ENCODE peak calls at places on chromosomes 3 and 15, in six cellular contexts. R, N, Q, A, Z and V are unnamed samples.
A peak's percentile ranks its signal among the peaks of the same experiment; 100 is the strongest.

GRCh38 chr3:193053031-193053430 is 135.4 kb upstream of the MB21D2 start:
- DNase-seq in Q (no peak), R (no peak), Z (no peak), A (no peak), N (no peak), V (peak; percentile 85)

GRCh38 chr3:168514252-168514651 is 418.5 kb upstream of the GOLIM4 start:
- DNase-seq in A (no peak), Q (no peak), N (no peak), R (no peak), Z (no peak), V (no peak)

GRCh38 chr3:53696401-53697172 is 149.6 kb downstream of the CHDH start:
- DNase-seq in Z (no peak), R (no peak), Q (no peak), A (no peak), N (no peak), V (no peak)

GRCh38 chr15:79050341-79050740 is 40.2 kb downstream of the RASGRF1 start:
- DNase-seq in R (no peak), N (no peak), Q (no peak), Z (no peak), A (no peak), V (no peak)

GRCh38 chr3:31462050-31462569 is 70.6 kb upstream of the STT3B start:
- DNase-seq in R (no peak), Z (no peak), Q (no peak), N (no peak), A (no peak), V (no peak)

GRCh38 chr15:63870403-63871209 is 36.9 kb upstream of the HERC1 start:
- DNase-seq in R (no peak), Z (peak; percentile 70), N (no peak), A (peak; percentile 40), Q (no peak), V (no peak)

GRCh38 chr3:178443634-178444033 is 92.6 kb upstream of the KCNMB2 start:
- DNase-seq in Z (no peak), N (no peak), A (no peak), R (no peak), Q (no peak), V (no peak)

GRCh38 chr15:57472861-57473260 is 96.6 kb downstream of the CGNL1 start:
- DNase-seq in N (no peak), A (no peak), R (no peak), Q (no peak), Z (no peak), V (no peak)

GRCh38 chr15:70088887-70089691 is 8.6 kb downstream of the TLE3 start:
- DNase-seq in Z (no peak), Q (no peak), A (peak; percentile 74), N (no peak), R (no peak), V (no peak)

GRCh38 chr3:43394071-43394501 is 107.7 kb downstream of the SNRK start:
- DNase-seq in A (peak; percentile 83), R (no peak), Q (peak; percentile 16), Z (no peak), N (no peak), V (no peak)

GRCh38 chr3:195251336-195252065 is 19.5 kb downstream of the XXYLT1 start:
- DNase-seq in Q (no peak), A (no peak), Z (no peak), N (no peak), R (peak; percentile 57), V (no peak)

GRCh38 chr3:47901280-47901833 is 98.4 kb downstream of the DHX30 start:
- DNase-seq in N (no peak), Q (no peak), Z (no peak), R (no peak), A (no peak), V (no peak)

GRCh38 chr3:186609247-186609868 is 3.5 kb upstream of the AHSG start:
- DNase-seq in A (no peak), R (no peak), Q (peak; percentile 62), Z (peak; percentile 55), N (no peak), V (no peak)

GRCh38 chr15:37783290-37783689 is 151.2 kb upstream of the TMCO5A start:
- DNase-seq in A (peak; percentile 10), Z (no peak), N (no peak), R (no peak), Q (no peak), V (no peak)

GRCh38 chr15:77659350-77660321 is 26.9 kb upstream of the LINGO1 start:
- DNase-seq in R (no peak), Q (peak; percentile 77), N (no peak), Z (peak; percentile 74), A (peak; percentile 50), V (peak; percentile 51)

GRCh38 chr15:37370938-37371337 is 270.6 kb upstream of the MEIS2 start:
- DNase-seq in Z (no peak), Q (no peak), R (no peak), A (no peak), N (no peak), V (peak; percentile 34)

GRCh38 chr3:132549890-132550578 is 47.0 kb upstream of the ACKR4 start:
- DNase-seq in N (no peak), A (no peak), Q (no peak), Z (peak; percentile 26), R (no peak), V (no peak)

GRCh38 chr3:4978966-4979400 is 254 bp upstream of the BHLHE40 start:
- DNase-seq in N (peak; percentile 98), A (peak; percentile 97), R (peak; percentile 98), Q (peak; percentile 97), Z (peak; percentile 90), V (no peak)

GRCh38 chr3:4980229-4981159 is 1.3 kb downstream of the BHLHE40 start:
- DNase-seq in N (peak; percentile 96), A (peak; percentile 92), Q (peak; percentile 90), R (peak; percentile 96), Z (peak; percentile 69), V (no peak)

GRCh38 chr3:4978259-4978965 is 825 bp upstream of the BHLHE40 start:
- DNase-seq in Q (peak; percentile 97), Z (peak; percentile 94), A (peak; percentile 99), R (peak; percentile 99), N (peak; percentile 99), V (no peak)

GRCh38 chr3:4981160-4981687 is 2.0 kb downstream of the BHLHE40 start:
- DNase-seq in Q (no peak), N (no peak), A (no peak), Z (no peak), R (no peak), V (no peak)

DNA sequence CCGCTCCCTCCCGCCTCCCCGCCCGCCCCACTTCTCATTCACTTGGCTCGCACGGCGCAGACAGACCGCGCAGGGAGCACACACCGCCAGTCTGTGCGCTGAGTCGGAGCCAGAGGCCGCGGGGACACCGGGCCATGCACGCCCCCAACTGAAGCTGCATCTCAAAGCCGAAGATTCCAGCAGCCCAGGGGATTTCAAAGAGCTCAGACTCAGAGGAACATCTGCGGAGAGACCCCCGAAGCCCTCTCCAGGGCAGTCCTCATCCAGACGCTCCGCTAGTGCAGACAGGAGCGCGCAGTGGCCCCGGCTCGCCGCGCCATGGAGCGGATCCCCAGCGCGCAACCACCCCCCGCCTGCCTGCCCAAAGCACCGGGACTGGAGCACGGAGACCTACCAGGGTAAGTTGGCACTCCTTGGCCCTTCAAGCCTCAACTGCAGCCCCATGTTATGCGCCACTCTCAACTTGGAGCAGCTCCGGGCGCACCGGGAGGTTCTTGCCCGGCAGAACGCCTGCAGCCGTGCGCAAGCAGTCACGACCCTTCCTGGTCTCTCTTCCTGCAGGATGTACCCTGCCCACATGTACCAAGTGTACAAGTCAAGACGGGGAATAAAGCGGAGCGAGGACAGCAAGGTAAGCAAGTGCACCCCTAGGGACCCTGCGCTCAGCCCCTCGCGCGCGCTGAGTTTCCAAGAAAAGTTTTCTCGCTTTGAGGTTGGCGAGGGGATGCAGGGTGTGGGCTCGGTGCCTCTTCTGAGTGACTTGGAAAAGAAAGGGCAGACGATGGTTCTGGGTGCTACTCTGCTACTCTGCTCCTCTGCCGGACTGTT is at the start of gene BHLHE40:
- DNase-seq in A (no peak), N (no peak), Z (no peak), Q (no peak), R (no peak), V (no peak)
- H3K27ac ChIP-seq in A (peak within 1 kb of the TSS; percentile 99), N (peak within 1 kb of the TSS; percentile 88), Z (peak within 1 kb of the TSS; percentile 99), Q (peak within 1 kb of the TSS; percentile 99), R (peak within 1 kb of the TSS; percentile 99), V (no peak within 1 kb of the TSS)

DNA sequence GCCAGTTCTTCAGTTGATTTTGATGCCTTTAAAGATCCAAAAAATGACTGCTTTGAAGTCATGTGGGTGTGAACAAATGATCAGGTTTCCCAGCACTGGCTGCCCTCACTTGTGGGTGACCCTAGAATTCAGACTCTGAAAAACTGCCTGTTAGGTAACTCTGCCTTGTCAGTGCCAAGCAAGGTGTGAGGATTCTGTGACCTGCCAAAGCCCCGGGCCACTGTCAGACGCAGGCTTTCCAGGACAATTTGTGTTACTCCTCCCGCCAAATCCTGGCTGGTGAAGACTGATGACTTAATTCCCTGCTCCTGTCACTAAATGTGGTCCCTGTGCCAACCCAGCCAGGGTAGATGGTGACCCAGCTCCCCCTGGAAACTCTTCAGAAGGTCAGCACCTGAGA is 99.2 kb upstream of the PSMD6 start:
- DNase-seq in Z (no peak), A (peak; percentile 42), N (no peak), R (no peak), Q (no peak), V (no peak)
- H3K27ac ChIP-seq in Z (no peak overlapping the region), A (no peak overlapping the region), N (no peak overlapping the region), R (no peak overlapping the region), Q (no peak overlapping the region), V (no peak overlapping the region)

GRCh38 chr3:36989000-36989399 is 3.9 kb downstream of the EPM2AIP1 start:
- DNase-seq in N (no peak), Z (no peak), A (no peak), R (no peak), Q (no peak), V (no peak)
- H3K27ac ChIP-seq in N (no peak overlapping the region), Z (no peak overlapping the region), A (no peak overlapping the region), R (no peak overlapping the region), Q (no peak overlapping the region), V (peak overlapping the region; percentile 50)

GRCh38 chr3:66036586-66037061 is 2.1 kb downstream of the MAGI1 start:
- DNase-seq in Q (no peak), N (no peak), Z (no peak), A (peak; percentile 21), R (peak; percentile 85), V (no peak)

GRCh38 chr3:66038384-66038725 is 363 bp downstream of the MAGI1 start:
- DNase-seq in Z (peak; percentile 27), R (no peak), Q (no peak), A (no peak), N (no peak), V (no peak)

GRCh38 chr3:66037986-66038369 is 740 bp downstream of the MAGI1 start:
- DNase-seq in Q (peak; percentile 25), R (peak; percentile 75), Z (no peak), A (peak; percentile 30), N (peak; percentile 77), V (no peak)

GRCh38 chr3:66038726-66039589 is at the start of gene MAGI1:
- DNase-seq in N (peak; percentile 94), A (peak; percentile 90), R (peak; percentile 95), Q (peak; percentile 95), Z (peak; percentile 93), V (peak; percentile 1)

DNA sequence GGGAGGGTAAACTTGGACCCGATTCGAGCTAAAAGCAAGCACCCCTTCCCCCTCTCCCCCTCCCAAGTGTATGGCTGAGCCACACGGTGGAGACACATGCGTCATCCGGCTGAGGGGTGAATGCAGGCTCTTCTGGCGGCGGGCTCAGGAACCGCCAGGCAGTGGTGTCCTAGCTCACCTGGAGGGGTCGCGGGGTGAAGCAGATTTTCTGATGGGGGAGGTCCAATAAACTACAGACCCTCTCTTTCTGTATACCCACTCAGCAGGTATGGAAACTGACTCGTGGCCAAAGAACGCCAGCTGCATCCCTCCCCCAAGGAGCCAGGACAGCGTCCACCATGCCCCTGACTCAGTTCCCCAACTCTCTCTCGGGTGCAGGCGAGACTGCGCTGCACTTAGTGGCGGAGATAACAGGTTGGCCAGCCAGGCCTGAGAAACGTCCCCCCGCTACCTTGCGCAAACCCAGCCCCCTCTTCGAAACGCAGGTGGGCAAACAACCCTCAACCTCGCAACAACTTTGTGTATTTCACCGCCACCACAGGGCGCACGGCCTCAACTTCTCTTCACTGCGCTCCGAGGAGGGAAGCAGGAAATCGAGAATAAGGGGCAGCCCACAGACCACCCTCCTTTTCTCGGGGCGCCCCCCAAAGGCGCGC is 1.3 kb downstream of the MAGI1 start:
- DNase-seq in N (peak; percentile 77), Z (peak; percentile 53), Q (peak; percentile 64), A (peak; percentile 58), R (peak; percentile 74), V (no peak)
- H3K27ac ChIP-seq in N (peak overlapping the region; percentile 92), Z (peak overlapping the region; percentile 96), Q (peak overlapping the region; percentile 89), A (peak overlapping the region; percentile 92), R (peak overlapping the region; percentile 95), V (no peak overlapping the region)